ENCODE peak calls at places on chromosomes 3 and 15, in six cellular contexts. One of them, this sample, is unnamed. For H3K36me3 and H3K27me3, the result is how much of the 10 kb centered on the place peaks cover.

GRCh38 chr3:130700541-130700940 is 46.1 kb downstream of the PIK3R4 start:
- DNase-seq in HepG2: no peak
- DNase-seq in stomach: no peak
- DNase-seq in transverse colon: no peak
- DNase-seq in sigmoid colon: no peak
- DNase-seq in ovary: no peak
- DNase-seq in this sample: no peak

GRCh38 chr3:88059380-88060160 is 515 bp downstream of the ZNF654 start:
- DNase-seq in sigmoid colon: peak
- DNase-seq in ovary: peak
- DNase-seq in HepG2: no peak
- DNase-seq in stomach: no peak
- DNase-seq in transverse colon: peak
- DNase-seq in this sample: peak

GRCh38 chr3:106435899-106436453 is 567.2 kb upstream of the CBLB start:
- DNase-seq in HepG2: no peak
- DNase-seq in sigmoid colon: no peak
- DNase-seq in ovary: no peak
- DNase-seq in transverse colon: no peak
- DNase-seq in stomach: no peak
- DNase-seq in this sample: no peak

GRCh38 chr3:24351779-24352469 is 142.7 kb downstream of the THRB start:
- DNase-seq in transverse colon: no peak
- DNase-seq in HepG2: no peak
- DNase-seq in ovary: peak
- DNase-seq in sigmoid colon: peak
- DNase-seq in stomach: peak
- DNase-seq in this sample: no peak

GRCh38 chr15:77895742-77896141 is 181.8 kb downstream of the TBC1D2B start:
- DNase-seq in sigmoid colon: no peak
- DNase-seq in transverse colon: no peak
- DNase-seq in stomach: no peak
- DNase-seq in ovary: no peak
- DNase-seq in HepG2: no peak
- DNase-seq in this sample: no peak

GRCh38 chr15:77964193-77964592 is 113.3 kb downstream of the TBC1D2B start:
- DNase-seq in sigmoid colon: no peak
- DNase-seq in ovary: no peak
- DNase-seq in HepG2: no peak
- DNase-seq in stomach: no peak
- DNase-seq in transverse colon: no peak
- DNase-seq in this sample: no peak

GRCh38 chr15:89360294-89360971 is 25.8 kb upstream of the POLG start:
- DNase-seq in transverse colon: no peak
- DNase-seq in HepG2: no peak
- DNase-seq in ovary: no peak
- DNase-seq in sigmoid colon: no peak
- DNase-seq in stomach: no peak
- DNase-seq in this sample: peak

GRCh38 chr15:87200149-87200548 is 1056.4 kb downstream of the NTRK3 start:
- DNase-seq in ovary: no peak
- DNase-seq in sigmoid colon: no peak
- DNase-seq in transverse colon: no peak
- DNase-seq in stomach: no peak
- DNase-seq in HepG2: no peak
- DNase-seq in this sample: no peak

GRCh38 chr15:38842991-38843610 is 278.5 kb upstream of the RASGRP1 start:
- DNase-seq in stomach: no peak
- DNase-seq in ovary: no peak
- DNase-seq in transverse colon: no peak
- DNase-seq in HepG2: no peak
- DNase-seq in sigmoid colon: no peak
- DNase-seq in this sample: no peak

GRCh38 chr15:59104912-59105732 is at the start of gene CCNB2:
- DNase-seq in ovary: peak
- DNase-seq in HepG2: peak
- DNase-seq in stomach: peak
- DNase-seq in transverse colon: peak
- DNase-seq in sigmoid colon: peak
- DNase-seq in this sample: peak

GRCh38 chr3:139120336-139120971 is 75.8 kb upstream of the PRR23C start:
- DNase-seq in ovary: no peak
- DNase-seq in HepG2: no peak
- DNase-seq in transverse colon: no peak
- DNase-seq in stomach: no peak
- DNase-seq in sigmoid colon: no peak
- DNase-seq in this sample: no peak

GRCh38 chr3:45320986-45321385 is 67.4 kb upstream of the LARS2 start:
- DNase-seq in HepG2: no peak
- DNase-seq in ovary: no peak
- DNase-seq in sigmoid colon: no peak
- DNase-seq in transverse colon: no peak
- DNase-seq in stomach: no peak
- DNase-seq in this sample: no peak

GRCh38 chr15:70474682-70475438 is 288.5 kb downstream of the UACA start:
- DNase-seq in stomach: peak
- DNase-seq in ovary: no peak
- DNase-seq in sigmoid colon: peak
- DNase-seq in HepG2: no peak
- DNase-seq in transverse colon: no peak
- DNase-seq in this sample: peak

GRCh38 chr3:29338981-29339833 is 58.3 kb downstream of the RBMS3 start:
- DNase-seq in HepG2: no peak
- DNase-seq in ovary: no peak
- DNase-seq in stomach: no peak
- DNase-seq in sigmoid colon: no peak
- DNase-seq in transverse colon: no peak
- DNase-seq in this sample: no peak

GRCh38 chr3:31291818-31292217 is 240.9 kb upstream of the STT3B start:
- DNase-seq in stomach: no peak
- DNase-seq in transverse colon: no peak
- DNase-seq in ovary: no peak
- DNase-seq in HepG2: peak
- DNase-seq in sigmoid colon: no peak
- DNase-seq in this sample: no peak

GRCh38 chr15:69784808-69785550 is 312.7 kb downstream of the TLE3 start:
- DNase-seq in ovary: no peak
- DNase-seq in transverse colon: no peak
- DNase-seq in HepG2: no peak
- DNase-seq in stomach: no peak
- DNase-seq in sigmoid colon: no peak
- DNase-seq in this sample: no peak

GRCh38 chr15:43209059-43209824 is 11.6 kb downstream of the EPB42 start:
- DNase-seq in stomach: no peak
- DNase-seq in transverse colon: no peak
- DNase-seq in HepG2: peak
- DNase-seq in sigmoid colon: no peak
- DNase-seq in ovary: no peak
- DNase-seq in this sample: no peak

GRCh38 chr15:55401786-55402246 is 6.3 kb downstream of the CCPG1 start:
- DNase-seq in transverse colon: no peak
- DNase-seq in sigmoid colon: no peak
- DNase-seq in ovary: no peak
- DNase-seq in stomach: no peak
- DNase-seq in HepG2: no peak
- DNase-seq in this sample: no peak

GRCh38 chr3:184778426-184779332 is 33.3 kb upstream of the VPS8 start:
- DNase-seq in HepG2: no peak
- DNase-seq in sigmoid colon: no peak
- DNase-seq in stomach: no peak
- DNase-seq in ovary: no peak
- DNase-seq in transverse colon: no peak
- DNase-seq in this sample: no peak

GRCh38 chr15:59371458-59372351 is 966 bp downstream of the MYO1E start:
- DNase-seq in ovary: peak
- DNase-seq in HepG2: no peak
- DNase-seq in sigmoid colon: peak
- DNase-seq in transverse colon: peak
- DNase-seq in stomach: peak
- DNase-seq in this sample: peak

GRCh38 chr3:51712020-51712385 is 5.1 kb downstream of the GRM2 start:
- DNase-seq in stomach: peak
- DNase-seq in sigmoid colon: no peak
- DNase-seq in ovary: no peak
- DNase-seq in transverse colon: no peak
- DNase-seq in HepG2: no peak
- DNase-seq in this sample: no peak

GRCh38 chr3:156892701-156893100 is 66.5 kb downstream of the LEKR1 start:
- DNase-seq in HepG2: peak
- DNase-seq in stomach: no peak
- DNase-seq in ovary: no peak
- DNase-seq in sigmoid colon: no peak
- DNase-seq in transverse colon: no peak
- DNase-seq in this sample: no peak

GRCh38 chr3:43523454-43524053 is 98.3 kb downstream of the ANO10 start:
- DNase-seq in HepG2: peak
- DNase-seq in sigmoid colon: no peak
- DNase-seq in stomach: no peak
- DNase-seq in transverse colon: no peak
- DNase-seq in ovary: no peak
- DNase-seq in this sample: no peak

GRCh38 chr3:134904333-134904771 is 109.3 kb downstream of the EPHB1 start:
- DNase-seq in transverse colon: no peak
- DNase-seq in sigmoid colon: no peak
- DNase-seq in stomach: no peak
- DNase-seq in HepG2: no peak
- DNase-seq in ovary: no peak
- DNase-seq in this sample: no peak

GRCh38 chr15:62020576-62021160 is 39.6 kb downstream of the VPS13C start:
- DNase-seq in transverse colon: no peak
- DNase-seq in ovary: no peak
- DNase-seq in stomach: no peak
- DNase-seq in HepG2: no peak
- DNase-seq in sigmoid colon: no peak
- DNase-seq in this sample: no peak

GRCh38 chr15:75801859-75802593 is 41.2 kb upstream of the UBE2Q2 start:
- DNase-seq in transverse colon: peak
- DNase-seq in HepG2: peak
- DNase-seq in sigmoid colon: peak
- DNase-seq in stomach: peak
- DNase-seq in ovary: peak
- DNase-seq in this sample: peak

GRCh38 chr15:75796321-75796720 is 46.9 kb upstream of the UBE2Q2 start:
- DNase-seq in transverse colon: no peak
- DNase-seq in stomach: no peak
- DNase-seq in sigmoid colon: no peak
- DNase-seq in ovary: no peak
- DNase-seq in HepG2: no peak
- DNase-seq in this sample: no peak

DNA sequence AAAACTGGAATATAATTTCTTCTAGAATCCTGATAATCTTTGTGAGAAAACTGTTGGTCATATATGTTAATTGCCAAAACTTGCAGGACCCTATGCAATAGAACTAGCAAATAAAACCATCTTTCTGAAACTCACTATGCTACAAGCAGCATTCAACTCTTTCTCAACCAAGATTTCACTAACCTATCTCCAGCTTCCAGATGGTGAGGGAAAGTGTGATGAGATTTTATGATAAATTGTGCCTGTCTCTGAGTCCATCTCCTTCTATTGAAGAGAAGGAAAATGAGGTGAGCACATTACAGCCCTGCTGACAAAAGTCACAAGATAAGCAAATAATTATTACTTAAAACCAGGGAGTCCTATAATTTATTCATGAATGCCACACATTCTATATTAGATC is 44.1 kb upstream of the UBE2Q2 start:
- DNase-seq in ovary: no peak
- DNase-seq in transverse colon: no peak
- DNase-seq in HepG2: no peak
- DNase-seq in sigmoid colon: no peak
- DNase-seq in stomach: no peak
- DNase-seq in this sample: no peak
- TF ChIP-seq EP300 in ovary: no peak
- TF ChIP-seq EP300 in transverse colon: no peak
- TF ChIP-seq EP300 in HepG2: no peak
- TF ChIP-seq EP300 in sigmoid colon: no peak
- TF ChIP-seq EP300 in stomach: no peak
- TF ChIP-seq EP300 in this sample: no peak

GRCh38 chr3:167679526-167679925 is 25.8 kb upstream of the WDR49 start:
- DNase-seq in sigmoid colon: no peak
- DNase-seq in HepG2: no peak
- DNase-seq in transverse colon: no peak
- DNase-seq in ovary: no peak
- DNase-seq in stomach: no peak
- DNase-seq in this sample: no peak
- H3K36me3 ChIP-seq in sigmoid colon: under half
- H3K36me3 ChIP-seq in HepG2: under half
- H3K36me3 ChIP-seq in transverse colon: under half
- H3K36me3 ChIP-seq in ovary: under half
- H3K36me3 ChIP-seq in stomach: half or more
- H3K36me3 ChIP-seq in this sample: under half

DNA sequence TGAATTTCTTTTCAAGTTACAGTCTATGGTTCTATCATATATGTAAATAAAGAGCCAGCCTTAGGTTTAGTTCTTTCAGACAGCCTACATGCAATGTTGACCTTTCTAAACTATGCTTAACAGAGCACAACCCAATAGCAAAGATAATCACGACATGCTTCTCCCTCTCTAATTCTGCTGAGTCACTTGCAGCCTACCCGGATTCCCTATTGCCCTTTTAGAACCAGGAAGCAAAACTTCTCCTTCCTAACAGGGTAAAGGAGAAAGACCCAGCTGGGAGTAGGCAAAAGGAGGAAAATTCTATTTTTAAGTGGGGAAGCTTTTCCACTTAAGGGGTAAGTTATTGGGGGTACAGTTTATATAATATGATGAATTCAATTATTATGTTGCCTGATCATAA is 79.3 kb downstream of the SLC7A14 start:
- DNase-seq in sigmoid colon: no peak
- DNase-seq in HepG2: peak
- DNase-seq in ovary: no peak
- DNase-seq in transverse colon: no peak
- DNase-seq in stomach: no peak
- DNase-seq in this sample: no peak
- H3K27me3 ChIP-seq in sigmoid colon: under half
- H3K27me3 ChIP-seq in HepG2: under half
- H3K27me3 ChIP-seq in ovary: under half
- H3K27me3 ChIP-seq in transverse colon: under half
- H3K27me3 ChIP-seq in stomach: under half
- H3K27me3 ChIP-seq in this sample: under half

DNA sequence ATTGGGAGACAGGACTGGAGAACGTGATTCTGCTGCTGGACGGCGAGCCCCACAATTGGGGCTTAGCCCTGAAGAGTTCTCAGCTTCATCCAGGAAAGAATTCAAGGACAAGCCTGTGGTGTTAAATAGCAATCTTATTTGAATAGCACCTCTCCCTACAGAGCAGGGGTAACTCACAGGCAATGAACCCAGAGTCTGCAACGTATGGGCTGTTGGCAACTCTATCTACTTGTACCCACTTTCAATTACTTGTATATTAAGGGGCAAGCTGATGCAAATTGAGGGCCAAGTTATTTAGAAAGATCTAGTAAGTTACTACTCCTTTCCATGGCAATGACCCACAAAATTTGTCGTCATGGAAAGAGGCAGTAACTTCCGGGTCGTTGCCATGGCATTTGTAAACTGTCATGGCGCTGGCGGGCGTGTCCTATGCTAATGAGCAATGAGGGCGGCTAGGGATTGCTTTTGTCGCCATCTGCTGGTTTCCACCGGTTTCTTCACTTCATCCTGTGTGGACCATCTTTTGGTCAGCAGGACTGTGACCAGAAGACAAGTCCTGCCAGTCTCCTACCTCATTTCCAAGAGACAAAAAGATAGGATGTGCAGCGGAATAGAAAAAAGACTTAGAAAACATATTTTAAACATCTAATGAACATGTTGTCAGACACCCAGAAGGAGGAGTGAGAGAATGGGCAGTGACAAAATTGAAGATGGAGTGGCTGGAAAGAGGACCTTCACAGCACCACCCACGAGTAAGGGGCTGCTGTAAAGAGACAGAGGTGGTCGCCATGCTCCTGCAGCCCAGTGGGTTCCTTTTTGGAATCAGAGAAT is 45.8 kb upstream of the SH3BP5 start:
- DNase-seq in sigmoid colon: peak
- DNase-seq in HepG2: peak
- DNase-seq in stomach: peak
- DNase-seq in transverse colon: peak
- DNase-seq in ovary: peak
- DNase-seq in this sample: peak
- TF ChIP-seq EP300 in sigmoid colon: peak
- TF ChIP-seq EP300 in HepG2: no peak
- TF ChIP-seq EP300 in stomach: no peak
- TF ChIP-seq EP300 in transverse colon: peak
- TF ChIP-seq EP300 in ovary: peak
- TF ChIP-seq EP300 in this sample: peak